ENCODE peak calls at places on chromosomes 11 and 22, in seven cellular contexts. S is psoas muscle, N is Caki2, K is AG10803, U is A549, M is Kasumi-1, X is NCI-H460. I is an unnamed sample.

GRCh38 chr11:28674432-28675076 is 566.4 kb downstream of the METTL15 start:
- DNase-seq in M (no peak), X (peak), U (no peak), S (no peak), K (peak), N (no peak), I (no peak)

GRCh38 chr11:62917906-62918502 is 3.2 kb downstream of the CHRM1 start:
- DNase-seq in U (no peak), X (no peak), S (no peak), N (no peak), M (no peak), K (no peak), I (no peak)

GRCh38 chr22:45246060-45246985 is 5.6 kb upstream of the KIAA0930 start:
- DNase-seq in K (peak), S (peak), M (no peak), X (peak), U (peak), N (peak), I (peak)

GRCh38 chr11:125404136-125404810 is 91.8 kb downstream of the FEZ1 start:
- DNase-seq in U (no peak), M (no peak), K (no peak), X (no peak), N (no peak), S (peak), I (no peak)

GRCh38 chr11:102883132-102883531 is 8.3 kb upstream of the MMP12 start:
- DNase-seq in N (no peak), K (peak), U (no peak), M (no peak), S (no peak), X (no peak), I (no peak)

GRCh38 chr11:117045956-117046355 is 52.3 kb downstream of the SIK3 start:
- DNase-seq in K (peak), S (no peak), M (no peak), X (no peak), U (no peak), N (no peak), I (no peak)

GRCh38 chr11:102171101-102171500 is 60.9 kb downstream of the YAP1 start:
- DNase-seq in X (no peak), N (no peak), K (peak), U (no peak), M (no peak), S (no peak), I (no peak)

GRCh38 chr11:122168218-122168617 is 52.2 kb upstream of the BLID start:
- DNase-seq in X (no peak), K (no peak), N (no peak), U (no peak), M (no peak), S (no peak), I (no peak)

GRCh38 chr22:49369726-49370717 is 457.7 kb downstream of the BRD1 start:
- DNase-seq in M (no peak), U (no peak), K (no peak), S (no peak), N (no peak), X (no peak), I (no peak)

GRCh38 chr11:91299980-91300379 is 924.6 kb upstream of the FAT3 start:
- DNase-seq in X (no peak), N (peak), U (no peak), S (no peak), M (no peak), K (no peak), I (no peak)

GRCh38 chr11:108122166-108122628 is 830 bp downstream of the ACAT1 start:
- DNase-seq in N (peak), M (no peak), X (no peak), U (no peak), K (peak), S (no peak), I (no peak)

GRCh38 chr11:71563401-71563800 is 2.0 kb upstream of the KRTAP5-10 start:
- DNase-seq in K (peak), U (peak), S (no peak), X (peak), M (peak), N (no peak), I (no peak)

GRCh38 chr11:134071766-134072403 is 3.0 kb downstream of the JAM3 start:
- DNase-seq in N (no peak), M (no peak), S (no peak), X (no peak), K (peak), U (no peak), I (no peak)

GRCh38 chr11:128324531-128325141 is 262.7 kb downstream of the ETS1 start:
- DNase-seq in S (no peak), U (no peak), X (no peak), N (no peak), K (no peak), M (no peak), I (no peak)

GRCh38 chr22:27470169-27470772 is 331.3 kb downstream of the MN1 start:
- DNase-seq in U (no peak), N (no peak), S (no peak), X (no peak), K (no peak), M (no peak), I (no peak)

GRCh38 chr22:29205598-29206371 is at the start of gene EMID1:
- DNase-seq in S (no peak), K (no peak), X (no peak), U (no peak), M (peak), N (no peak), I (peak)

GRCh38 chr11:126528075-126528474 is 172.6 kb downstream of the ST3GAL4 start:
- DNase-seq in K (no peak), M (no peak), N (no peak), S (no peak), X (no peak), U (no peak), I (no peak)

GRCh38 chr11:13047884-13048283 is 38.8 kb downstream of the RASSF10 start:
- DNase-seq in N (no peak), K (no peak), X (no peak), S (no peak), M (no peak), U (no peak), I (no peak)

GRCh38 chr11:68965901-68966868 is 14.6 kb downstream of the MRGPRD start:
- DNase-seq in X (no peak), U (no peak), S (no peak), K (no peak), M (no peak), N (no peak), I (no peak)

I was measured in ovary.